ENCODE peak calls at places on chromosomes 4 and X, in seven cellular contexts. M, Q, K, J, Y, V and B are unnamed samples.

GRCh38 chr4:74320559-74321118 is 12.4 kb downstream of the EPGN start:
- DNase-seq in M (no peak), Q (peak; percentile 74), K (peak; percentile 13), J (no peak), Y (peak; percentile 73), V (peak; percentile 27), B (peak; percentile 45)

GRCh38 chr4:183823394-183823793 is 81.7 kb upstream of the STOX2 start:
- DNase-seq in M (no peak), Q (no peak), K (no peak), J (no peak), Y (peak; percentile 52), V (no peak), B (no peak)

GRCh38 chr4:1058198-1058996 is 47.0 kb downstream of the FGFRL1 start:
- DNase-seq in M (peak; percentile 69), Q (no peak), K (no peak), J (no peak), Y (no peak), V (no peak), B (no peak)

GRCh38 chr4:55675196-55675793 is 39.2 kb upstream of the NMU start:
- DNase-seq in M (no peak), Q (no peak), K (no peak), J (no peak), Y (no peak), V (no peak), B (no peak)

GRCh38 chr4:87051121-87051713 is 116.4 kb downstream of the AFF1 start:
- DNase-seq in M (no peak), Q (no peak), K (no peak), J (no peak), Y (peak; percentile 27), V (no peak), B (no peak)

GRCh38 chrX:88325634-88326033 is 421.4 kb upstream of the CPXCR1 start:
- DNase-seq in M (no peak), Q (peak; percentile 39), K (no peak), J (no peak), Y (no peak), V (no peak), B (no peak)

GRCh38 chr4:85039526-85039925 is 73.0 kb upstream of the WDFY3 start:
- DNase-seq in M (no peak), Q (no peak), K (no peak), J (no peak), Y (peak; percentile 65), V (no peak), B (no peak)

GRCh38 chrX:48956728-48957414 is 536 bp downstream of the OTUD5 start:
- DNase-seq in M (no peak), Q (no peak), K (peak; percentile 50), J (no peak), Y (peak; percentile 48), V (no peak), B (no peak)

GRCh38 chr4:8473920-8474590 is 33.5 kb downstream of the TRMT44 start:
- DNase-seq in M (no peak), Q (no peak), K (no peak), J (no peak), Y (peak; percentile 8), V (no peak), B (no peak)

GRCh38 chr4:186876961-186877626 is 153.4 kb upstream of the FAT1 start:
- DNase-seq in M (no peak), Q (no peak), K (no peak), J (no peak), Y (no peak), V (peak; percentile 4), B (no peak)

GRCh38 chrX:95505721-95506120 is 1178.9 kb upstream of the DIAPH2 start:
- DNase-seq in M (no peak), Q (no peak), K (no peak), J (no peak), Y (no peak), V (no peak), B (no peak)

GRCh38 chr4:1195894-1196401 is 23.6 kb upstream of the SPON2 start:
- DNase-seq in M (no peak), Q (no peak), K (no peak), J (peak; percentile 2), Y (no peak), V (no peak), B (no peak)

GRCh38 chr4:62408467-62408866 is 1208.3 kb downstream of the ADGRL3 start:
- DNase-seq in M (no peak), Q (no peak), K (no peak), J (no peak), Y (no peak), V (no peak), B (no peak)

GRCh38 chr4:38119663-38120374 is 159.6 kb downstream of the PTTG2 start:
- DNase-seq in M (no peak), Q (no peak), K (no peak), J (no peak), Y (peak; percentile 75), V (no peak), B (no peak)

GRCh38 chr4:111836601-111837000 is 308.7 kb upstream of the FAM241A start:
- DNase-seq in M (no peak), Q (no peak), K (no peak), J (no peak), Y (no peak), V (no peak), B (no peak)

GRCh38 chr4:147368948-147369347 is 111.9 kb upstream of the EDNRA start:
- DNase-seq in M (no peak), Q (no peak), K (no peak), J (no peak), Y (peak; percentile 53), V (no peak), B (no peak)

GRCh38 chrX:45200741-45201234 is at the start of gene DIPK2B:
- DNase-seq in M (no peak), Q (no peak), K (no peak), J (no peak), Y (no peak), V (no peak), B (no peak)

GRCh38 chr4:67725981-67726380 is 25.0 kb upstream of the UBA6 start:
- DNase-seq in M (no peak), Q (no peak), K (no peak), J (no peak), Y (peak; percentile 90), V (no peak), B (no peak)

GRCh38 chr4:139556735-139557505 is 901 bp upstream of the SETD7 start:
- DNase-seq in M (peak; percentile 82), Q (peak; percentile 56), K (peak; percentile 49), J (peak; percentile 49), Y (peak; percentile 63), V (no peak), B (peak; percentile 91)

GRCh38 chr4:124092101-124093057 is 620.2 kb downstream of the ANKRD50 start:
- DNase-seq in M (no peak), Q (no peak), K (no peak), J (no peak), Y (no peak), V (no peak), B (no peak)

GRCh38 chr4:102404551-102404969 is 59.3 kb upstream of the SLC39A8 start:
- DNase-seq in M (no peak), Q (no peak), K (no peak), J (no peak), Y (no peak), V (no peak), B (no peak)

GRCh38 chr4:134702374-134702773 is 500.8 kb upstream of the PABPC4L start:
- DNase-seq in M (no peak), Q (no peak), K (no peak), J (no peak), Y (no peak), V (no peak), B (no peak)

GRCh38 chrX:101337776-101338271 is 10.7 kb downstream of the TIMM8A start:
- DNase-seq in M (no peak), Q (no peak), K (no peak), J (no peak), Y (no peak), V (no peak), B (no peak)

GRCh38 chr4:76691767-76692689 is 205.9 kb downstream of the SOWAHB start:
- DNase-seq in M (no peak), Q (no peak), K (no peak), J (no peak), Y (no peak), V (no peak), B (no peak)

GRCh38 chr4:7867701-7868429 is 71.8 kb downstream of the AFAP1 start:
- DNase-seq in M (no peak), Q (no peak), K (no peak), J (no peak), Y (peak; percentile 66), V (no peak), B (no peak)

GRCh38 chr4:152099061-152099425 is 338.2 kb upstream of the GATB start:
- DNase-seq in M (no peak), Q (no peak), K (no peak), J (no peak), Y (no peak), V (no peak), B (no peak)

GRCh38 chr4:5133201-5133600 is 81.9 kb downstream of the STK32B start:
- DNase-seq in M (no peak), Q (no peak), K (no peak), J (no peak), Y (no peak), V (peak; percentile 9), B (no peak)

GRCh38 chr4:53941331-53941730 is 123.1 kb downstream of the CHIC2 start:
- DNase-seq in M (no peak), Q (no peak), K (no peak), J (no peak), Y (no peak), V (no peak), B (no peak)

GRCh38 chr4:146481246-146481645 is 40.5 kb downstream of the SLC10A7 start:
- DNase-seq in M (no peak), Q (no peak), K (no peak), J (no peak), Y (no peak), V (no peak), B (no peak)

GRCh38 chrX:24207826-24208225 is 58.3 kb downstream of the ZFX start:
- DNase-seq in M (no peak), Q (no peak), K (no peak), J (no peak), Y (peak; percentile 31), V (no peak), B (no peak)

GRCh38 chr4:2943364-2944090 is 19.7 kb downstream of the NOP14 start:
- DNase-seq in M (no peak), Q (no peak), K (no peak), J (no peak), Y (no peak), V (no peak), B (no peak)

GRCh38 chrX:39633293-39633692 is 464.5 kb downstream of the BCOR start:
- DNase-seq in M (no peak), Q (peak; percentile 71), K (no peak), J (no peak), Y (peak; percentile 53), V (no peak), B (no peak)